ENCODE peak calls at places on chromosomes 13 and 19, in seven cellular contexts. One of them, this sample, is unnamed.

GRCh38 chr13:77325371-77325941 is 1.4 kb downstream of the MYCBP2 start:
- DNase-seq in T-helper 17 cell: no peak
- DNase-seq in memory B cell: no peak
- DNase-seq in HS-5: no peak
- DNase-seq in AG08395: no peak
- DNase-seq in tibial artery: no peak
- DNase-seq in head of caudate nucleus: no peak
- DNase-seq in this sample: no peak

GRCh38 chr19:387777-388176 is 21.2 kb downstream of the C2CD4C start:
- DNase-seq in AG08395: no peak
- DNase-seq in T-helper 17 cell: no peak
- DNase-seq in head of caudate nucleus: no peak
- DNase-seq in tibial artery: no peak
- DNase-seq in HS-5: no peak
- DNase-seq in memory B cell: no peak
- DNase-seq in this sample: no peak

GRCh38 chr13:114021464-114022308 is 47.8 kb upstream of the C13orf46 start:
- DNase-seq in tibial artery: peak; percentile 32
- DNase-seq in HS-5: no peak
- DNase-seq in head of caudate nucleus: peak; percentile 44
- DNase-seq in T-helper 17 cell: no peak
- DNase-seq in memory B cell: no peak
- DNase-seq in AG08395: no peak
- DNase-seq in this sample: no peak

GRCh38 chr13:101150998-101151397 is 265.3 kb downstream of the NALCN start:
- DNase-seq in HS-5: no peak
- DNase-seq in memory B cell: no peak
- DNase-seq in AG08395: peak; percentile 44
- DNase-seq in head of caudate nucleus: peak; percentile 40
- DNase-seq in tibial artery: no peak
- DNase-seq in T-helper 17 cell: no peak
- DNase-seq in this sample: no peak

GRCh38 chr19:3785938-3786824 is at the start of gene MATK:
- DNase-seq in HS-5: no peak
- DNase-seq in head of caudate nucleus: no peak
- DNase-seq in tibial artery: no peak
- DNase-seq in T-helper 17 cell: no peak
- DNase-seq in AG08395: no peak
- DNase-seq in memory B cell: no peak
- DNase-seq in this sample: no peak

GRCh38 chr13:75870397-75870801 is 234.3 kb downstream of the LMO7 start:
- DNase-seq in head of caudate nucleus: no peak
- DNase-seq in HS-5: no peak
- DNase-seq in memory B cell: no peak
- DNase-seq in T-helper 17 cell: no peak
- DNase-seq in tibial artery: no peak
- DNase-seq in AG08395: peak; percentile 47
- DNase-seq in this sample: no peak

GRCh38 chr13:94351292-94352000 is 128.0 kb downstream of the DCT start:
- DNase-seq in tibial artery: no peak
- DNase-seq in head of caudate nucleus: no peak
- DNase-seq in HS-5: peak; percentile 46
- DNase-seq in AG08395: peak; percentile 79
- DNase-seq in memory B cell: no peak
- DNase-seq in T-helper 17 cell: no peak
- DNase-seq in this sample: no peak

GRCh38 chr19:53192771-53193533 is at the start of gene ZNF665:
- DNase-seq in memory B cell: peak; percentile 61
- DNase-seq in T-helper 17 cell: peak; percentile 64
- DNase-seq in head of caudate nucleus: peak; percentile 94
- DNase-seq in tibial artery: peak; percentile 93
- DNase-seq in HS-5: no peak
- DNase-seq in AG08395: peak; percentile 93
- DNase-seq in this sample: peak; percentile 93

GRCh38 chr19:8334458-8335342 is 8.4 kb downstream of the KANK3 start:
- DNase-seq in AG08395: peak; percentile 48
- DNase-seq in memory B cell: no peak
- DNase-seq in T-helper 17 cell: no peak
- DNase-seq in head of caudate nucleus: no peak
- DNase-seq in tibial artery: no peak
- DNase-seq in HS-5: no peak
- DNase-seq in this sample: no peak

GRCh38 chr19:18321729-18322091 is 1.2 kb downstream of the LSM4 start:
- DNase-seq in tibial artery: no peak
- DNase-seq in T-helper 17 cell: no peak
- DNase-seq in HS-5: no peak
- DNase-seq in head of caudate nucleus: no peak
- DNase-seq in memory B cell: no peak
- DNase-seq in AG08395: no peak
- DNase-seq in this sample: no peak

GRCh38 chr13:38787550-38787949 is 100.7 kb downstream of the FREM2 start:
- DNase-seq in T-helper 17 cell: no peak
- DNase-seq in HS-5: no peak
- DNase-seq in memory B cell: no peak
- DNase-seq in head of caudate nucleus: no peak
- DNase-seq in AG08395: no peak
- DNase-seq in tibial artery: no peak
- DNase-seq in this sample: no peak

GRCh38 chr19:41373993-41374392 is 2.3 kb upstream of the TMEM91 start:
- DNase-seq in head of caudate nucleus: peak; percentile 83
- DNase-seq in memory B cell: no peak
- DNase-seq in tibial artery: peak; percentile 90
- DNase-seq in HS-5: no peak
- DNase-seq in T-helper 17 cell: no peak
- DNase-seq in AG08395: peak; percentile 84
- DNase-seq in this sample: peak; percentile 84

GRCh38 chr13:53921473-53921872 is 892.9 kb downstream of the OLFM4 start:
- DNase-seq in head of caudate nucleus: no peak
- DNase-seq in HS-5: no peak
- DNase-seq in T-helper 17 cell: no peak
- DNase-seq in AG08395: no peak
- DNase-seq in tibial artery: no peak
- DNase-seq in memory B cell: no peak
- DNase-seq in this sample: no peak

GRCh38 chr19:10760268-10760944 is 42.5 kb downstream of the DNM2 start:
- DNase-seq in HS-5: no peak
- DNase-seq in tibial artery: no peak
- DNase-seq in AG08395: peak; percentile 26
- DNase-seq in head of caudate nucleus: peak; percentile 73
- DNase-seq in memory B cell: peak; percentile 41
- DNase-seq in T-helper 17 cell: peak; percentile 46
- DNase-seq in this sample: no peak

GRCh38 chr13:99687728-99688397 is 186.6 kb downstream of the TM9SF2 start:
- DNase-seq in head of caudate nucleus: no peak
- DNase-seq in tibial artery: no peak
- DNase-seq in HS-5: no peak
- DNase-seq in T-helper 17 cell: no peak
- DNase-seq in memory B cell: no peak
- DNase-seq in AG08395: no peak
- DNase-seq in this sample: no peak

GRCh38 chr19:54114340-54114826 is 1.1 kb downstream of the TFPT start:
- DNase-seq in head of caudate nucleus: peak; percentile 53
- DNase-seq in memory B cell: no peak
- DNase-seq in tibial artery: no peak
- DNase-seq in T-helper 17 cell: peak; percentile 40
- DNase-seq in AG08395: peak; percentile 45
- DNase-seq in HS-5: no peak
- DNase-seq in this sample: peak; percentile 70

GRCh38 chr13:26978081-26978860 is 193.3 kb downstream of the USP12 start:
- DNase-seq in T-helper 17 cell: no peak
- DNase-seq in tibial artery: no peak
- DNase-seq in memory B cell: no peak
- DNase-seq in head of caudate nucleus: no peak
- DNase-seq in HS-5: no peak
- DNase-seq in AG08395: no peak
- DNase-seq in this sample: no peak

This sample was measured in ureter.